ENCODE peak calls at places on chromosomes 11 and 22, in ten cellular contexts. P is AG10803, M is upper lobe of right lung, Y is AG04450, V is omental fat pad, Q is left ventricle myocardium inferior, G is MM.1S, N is choroid plexus epithelial cell, B is endodermal cell, F is fibroblast of lung. Z is an unnamed sample.

GRCh38 chr11:12085371-12086251 is 24.8 kb upstream of the MICAL2 start:
- DNase-seq in Y (no peak), G (no peak), N (no peak), V (no peak), B (no peak), F (peak; percentile 64), P (peak; percentile 63), Q (no peak), M (no peak), Z (no peak)

GRCh38 chr11:79413258-79413657 is 27.6 kb downstream of the TENM4 start:
- DNase-seq in F (peak; percentile 92), V (peak; percentile 51), M (peak; percentile 68), N (peak; percentile 95), P (peak; percentile 98), G (no peak), B (peak; percentile 77), Q (peak; percentile 89), Y (peak; percentile 81), Z (no peak)

GRCh38 chr11:110435780-110436717 is 6.3 kb downstream of the FDX1 start:
- DNase-seq in B (no peak), P (peak; percentile 34), Y (no peak), M (no peak), F (peak; percentile 58), V (no peak), Q (no peak), G (no peak), N (peak; percentile 73), Z (no peak)

GRCh38 chr11:46392421-46393230 is 1.1 kb upstream of the CHRM4 start:
- DNase-seq in M (peak; percentile 93), B (peak; percentile 97), P (peak; percentile 71), G (peak; percentile 74), N (peak; percentile 83), F (peak; percentile 71), Q (peak; percentile 87), Y (peak; percentile 48), V (peak; percentile 57), Z (peak; percentile 95)

GRCh38 chr11:128807909-128808308 is 59.2 kb downstream of the KCNJ1 start:
- DNase-seq in V (no peak), F (no peak), Q (no peak), P (no peak), N (no peak), M (no peak), G (no peak), B (no peak), Y (no peak), Z (no peak)

GRCh38 chr11:111912535-111912934 is at the start of gene HSPB2:
- DNase-seq in F (no peak), V (no peak), P (no peak), B (no peak), Q (peak; percentile 55), G (no peak), M (no peak), N (no peak), Y (no peak), Z (no peak)

GRCh38 chr22:37818397-37819099 is 4.6 kb upstream of the GALR3 start:
- DNase-seq in M (peak; percentile 89), B (peak; percentile 90), Q (peak; percentile 60), Y (no peak), F (peak; percentile 64), V (peak; percentile 29), N (peak; percentile 57), P (no peak), G (peak; percentile 37), Z (peak; percentile 84)

GRCh38 chr22:30005213-30005857 is 74.9 kb upstream of the HORMAD2 start:
- DNase-seq in M (peak; percentile 75), N (peak; percentile 82), P (peak; percentile 67), G (peak; percentile 56), V (peak; percentile 85), B (peak; percentile 92), Y (no peak), F (peak; percentile 43), Q (peak; percentile 66), Z (peak; percentile 57)

GRCh38 chr22:30235687-30236170 is 10.8 kb downstream of the LIF start:
- DNase-seq in B (peak; percentile 74), M (no peak), Y (peak; percentile 61), F (peak; percentile 98), P (peak; percentile 85), G (no peak), Q (no peak), N (peak; percentile 96), V (no peak), Z (no peak)

GRCh38 chr22:28024422-28024888 is 105.4 kb upstream of the PITPNB start:
- DNase-seq in F (no peak), V (peak; percentile 5), Y (no peak), B (no peak), P (no peak), N (no peak), Q (peak; percentile 15), M (peak; percentile 29), G (no peak), Z (no peak)

GRCh38 chr22:40176921-40177737 is 596 bp upstream of the TNRC6B start:
- DNase-seq in N (peak; percentile 83), Y (no peak), P (peak; percentile 59), Q (peak; percentile 18), F (peak; percentile 70), B (peak; percentile 89), V (no peak), M (no peak), G (peak; percentile 74), Z (no peak)

GRCh38 chr11:60528934-60529333 is 13.7 kb downstream of the MS4A13 start:
- DNase-seq in Y (no peak), P (no peak), F (no peak), V (no peak), Q (no peak), G (peak; percentile 31), B (no peak), N (no peak), M (no peak), Z (peak; percentile 30)

GRCh38 chr11:1756024-1756561 is 5.7 kb upstream of the IFITM10 start:
- DNase-seq in Q (no peak), P (no peak), N (no peak), B (no peak), Y (no peak), V (no peak), F (no peak), G (no peak), M (peak; percentile 67), Z (no peak)

GRCh38 chr11:10379022-10379421 is 74.1 kb downstream of the ADM start:
- DNase-seq in V (no peak), G (peak; percentile 11), Y (no peak), P (no peak), B (peak; percentile 78), Q (no peak), F (no peak), M (no peak), N (peak; percentile 39), Z (no peak)

GRCh38 chr11:78196661-78197091 is 8.0 kb downstream of the USP35 start:
- DNase-seq in P (no peak), Y (no peak), B (no peak), M (no peak), N (no peak), Q (no peak), V (no peak), F (no peak), G (no peak), Z (no peak)

GRCh38 chr11:1073261-1073724 is 1.4 kb upstream of the MUC2 start:
- DNase-seq in N (peak; percentile 62), Q (peak; percentile 42), F (peak; percentile 46), M (peak; percentile 85), B (no peak), V (no peak), G (no peak), Y (no peak), P (peak; percentile 49), Z (no peak)

DNA sequence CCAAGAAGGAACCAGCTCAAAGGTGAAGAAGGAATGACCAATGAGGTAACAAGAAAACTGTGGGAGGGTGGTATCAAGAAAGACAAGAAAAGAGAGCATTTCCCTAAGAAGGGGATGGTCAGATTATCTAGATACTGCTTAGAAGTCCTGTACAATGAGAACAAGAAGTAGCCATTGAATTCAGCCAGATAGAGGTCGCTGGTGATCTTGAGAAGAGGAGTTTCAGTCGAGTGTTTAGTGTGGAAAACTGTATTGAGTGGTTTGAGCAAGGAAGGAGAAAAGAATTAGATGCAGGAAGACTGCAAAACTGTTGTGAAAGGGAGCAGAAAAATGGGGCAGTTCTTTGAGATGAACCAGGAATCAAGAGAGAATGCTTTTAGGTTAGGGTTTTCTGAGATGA is 74.6 kb upstream of the FAT3 start:
- DNase-seq in G (no peak), P (peak; percentile 20), M (no peak), F (peak; percentile 3), V (no peak), N (peak; percentile 7), Q (no peak), Y (no peak), B (no peak), Z (no peak)
- TF ChIP-seq CTCF in G (no peak), P (no peak), M (no peak), F (peak; percentile 26), V (no peak), N (no peak), Q (no peak), Y (no peak), B (peak; percentile 41), Z (no peak)

DNA sequence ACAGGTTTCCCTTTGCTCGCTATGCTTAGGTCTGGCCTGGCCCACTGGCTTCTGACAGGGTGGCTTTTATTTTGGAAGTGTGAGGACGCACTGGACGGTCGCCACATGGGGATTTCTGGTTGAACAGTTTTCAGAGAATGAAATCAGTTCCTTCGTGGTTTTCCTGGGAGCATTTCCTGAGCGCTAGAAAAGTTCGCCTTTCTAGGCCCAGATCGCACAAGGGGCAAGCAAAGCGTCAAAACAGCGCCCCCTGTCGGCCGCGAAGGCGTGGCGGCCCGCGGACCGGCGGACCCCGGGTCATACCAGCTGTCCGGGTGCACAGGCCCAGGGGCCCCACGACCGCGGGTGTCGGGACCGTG is 12.7 kb upstream of the CYP2R1 start:
- DNase-seq in P (peak; percentile 63), Q (peak; percentile 87), N (peak; percentile 65), Y (no peak), M (peak; percentile 93), V (peak; percentile 67), B (peak; percentile 90), F (peak; percentile 52), G (peak; percentile 79), Z (peak; percentile 73)
- TF ChIP-seq CTCF in P (peak; percentile 76), Q (peak; percentile 90), N (peak; percentile 74), Y (peak; percentile 79), M (peak; percentile 96), V (peak; percentile 66), B (peak; percentile 82), F (peak; percentile 90), G (peak; percentile 89), Z (peak; percentile 85)

GRCh38 chr11:117819096-117820040 is 5.2 kb downstream of the FXYD2 start:
- DNase-seq in N (peak; percentile 86), Y (peak; percentile 21), M (no peak), Q (peak; percentile 71), G (peak; percentile 39), B (peak; percentile 97), F (peak; percentile 54), V (no peak), P (peak; percentile 23), Z (peak; percentile 55)
- TF ChIP-seq CTCF in N (peak; percentile 93), Y (peak; percentile 87), M (peak; percentile 50), Q (peak; percentile 68), G (peak; percentile 58), B (peak; percentile 85), F (peak; percentile 66), V (no peak), P (peak; percentile 51), Z (peak; percentile 36)

DNA sequence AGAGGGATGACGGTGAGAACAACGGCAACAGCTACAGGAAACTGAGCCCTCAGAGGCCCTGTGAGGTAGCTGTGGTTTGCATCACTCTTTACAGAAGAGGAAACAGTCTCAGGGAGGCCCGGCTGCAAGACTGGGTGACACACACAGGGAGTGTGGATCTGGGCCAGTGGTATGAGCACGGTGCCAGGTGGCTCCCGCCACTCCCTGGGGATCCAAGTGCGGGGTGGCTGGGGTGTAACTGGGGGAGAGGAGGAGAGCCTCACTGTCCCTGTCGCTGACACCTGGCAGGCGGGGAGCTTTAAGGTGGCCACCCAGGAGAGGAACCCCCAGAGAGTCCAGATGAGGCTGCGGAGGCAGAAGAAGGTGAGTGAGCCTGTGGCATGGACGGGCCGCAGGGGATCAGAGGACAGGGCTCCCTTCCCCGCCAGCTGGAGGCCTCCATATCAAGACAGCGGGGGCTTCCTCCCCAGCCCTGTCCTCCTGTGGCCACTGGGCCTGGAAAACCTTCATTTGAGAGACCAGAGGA is 5.6 kb downstream of the RGL4 start:
- DNase-seq in M (peak; percentile 66), G (no peak), P (peak; percentile 11), V (no peak), F (peak; percentile 46), N (peak; percentile 83), Q (no peak), B (no peak), Y (no peak), Z (peak; percentile 89)
- TF ChIP-seq CTCF in M (no peak), G (no peak), P (no peak), V (no peak), F (no peak), N (no peak), Q (no peak), B (no peak), Y (no peak), Z (no peak)

Z was measured in GM10248.